ENCODE peak calls at places on chromosomes 16 and 17, in seven cellular contexts. One of them, this sample, is unnamed.

GRCh38 chr17:39679521-39680192 is 8.2 kb downstream of the PGAP3 start:
- DNase-seq in neuronal stem cell: no peak
- DNase-seq in H1: no peak
- DNase-seq in mesenchymal stem cell: no peak
- DNase-seq in H9: no peak
- DNase-seq in mesendoderm: no peak
- DNase-seq in IMR-90: no peak
- DNase-seq in this sample: no peak

GRCh38 chr17:76276461-76277299 is 11.5 kb downstream of the UBALD2 start:
- DNase-seq in H9: no peak
- DNase-seq in mesendoderm: peak
- DNase-seq in IMR-90: peak
- DNase-seq in mesenchymal stem cell: peak
- DNase-seq in neuronal stem cell: no peak
- DNase-seq in H1: no peak
- DNase-seq in this sample: peak

GRCh38 chr17:2842464-2842863 is 46.2 kb downstream of the RAP1GAP2 start:
- DNase-seq in neuronal stem cell: no peak
- DNase-seq in IMR-90: no peak
- DNase-seq in H1: no peak
- DNase-seq in mesendoderm: no peak
- DNase-seq in mesenchymal stem cell: no peak
- DNase-seq in H9: no peak
- DNase-seq in this sample: no peak

GRCh38 chr16:29891525-29892457 is 7.6 kb downstream of the SEZ6L2 start:
- DNase-seq in H1: no peak
- DNase-seq in neuronal stem cell: no peak
- DNase-seq in H9: no peak
- DNase-seq in mesendoderm: no peak
- DNase-seq in IMR-90: no peak
- DNase-seq in mesenchymal stem cell: no peak
- DNase-seq in this sample: no peak

GRCh38 chr16:5235119-5235518 is 137.5 kb upstream of the EEF2KMT start:
- DNase-seq in IMR-90: no peak
- DNase-seq in H1: no peak
- DNase-seq in H9: no peak
- DNase-seq in mesenchymal stem cell: no peak
- DNase-seq in neuronal stem cell: no peak
- DNase-seq in mesendoderm: no peak
- DNase-seq in this sample: no peak

GRCh38 chr16:21727344-21727743 is 63.6 kb downstream of the OTOA start:
- DNase-seq in H9: no peak
- DNase-seq in mesenchymal stem cell: no peak
- DNase-seq in mesendoderm: no peak
- DNase-seq in neuronal stem cell: no peak
- DNase-seq in IMR-90: no peak
- DNase-seq in H1: no peak
- DNase-seq in this sample: no peak

GRCh38 chr16:1102921-1103648 is 7.0 kb upstream of the C1QTNF8 start:
- DNase-seq in H9: peak
- DNase-seq in IMR-90: no peak
- DNase-seq in H1: no peak
- DNase-seq in neuronal stem cell: peak
- DNase-seq in mesendoderm: peak
- DNase-seq in mesenchymal stem cell: peak
- DNase-seq in this sample: peak

GRCh38 chr16:50133214-50133613 is 19.9 kb upstream of the TENT4B start:
- DNase-seq in H9: no peak
- DNase-seq in mesenchymal stem cell: no peak
- DNase-seq in mesendoderm: no peak
- DNase-seq in IMR-90: no peak
- DNase-seq in H1: no peak
- DNase-seq in neuronal stem cell: no peak
- DNase-seq in this sample: no peak

GRCh38 chr16:57094911-57095310 is 2.5 kb downstream of the CPNE2 start:
- DNase-seq in H9: no peak
- DNase-seq in IMR-90: no peak
- DNase-seq in neuronal stem cell: no peak
- DNase-seq in mesendoderm: no peak
- DNase-seq in H1: no peak
- DNase-seq in mesenchymal stem cell: no peak
- DNase-seq in this sample: no peak

GRCh38 chr16:48611329-48612137 is 1.6 kb upstream of the N4BP1 start:
- DNase-seq in H1: no peak
- DNase-seq in H9: peak
- DNase-seq in mesendoderm: peak
- DNase-seq in neuronal stem cell: no peak
- DNase-seq in mesenchymal stem cell: no peak
- DNase-seq in IMR-90: no peak
- DNase-seq in this sample: peak

GRCh38 chr17:10875984-10876555 is 38.2 kb upstream of the PIRT start:
- DNase-seq in H1: no peak
- DNase-seq in mesendoderm: peak
- DNase-seq in neuronal stem cell: peak
- DNase-seq in H9: peak
- DNase-seq in IMR-90: peak
- DNase-seq in mesenchymal stem cell: peak
- DNase-seq in this sample: peak

GRCh38 chr16:87115646-87116045 is 201.5 kb downstream of the C16orf95 start:
- DNase-seq in H9: no peak
- DNase-seq in IMR-90: no peak
- DNase-seq in H1: no peak
- DNase-seq in neuronal stem cell: no peak
- DNase-seq in mesenchymal stem cell: no peak
- DNase-seq in mesendoderm: no peak
- DNase-seq in this sample: no peak

GRCh38 chr16:71811261-71811803 is 2.7 kb upstream of the AP1G1 start:
- DNase-seq in neuronal stem cell: no peak
- DNase-seq in H9: no peak
- DNase-seq in mesenchymal stem cell: peak
- DNase-seq in IMR-90: peak
- DNase-seq in mesendoderm: no peak
- DNase-seq in H1: no peak
- DNase-seq in this sample: no peak

DNA sequence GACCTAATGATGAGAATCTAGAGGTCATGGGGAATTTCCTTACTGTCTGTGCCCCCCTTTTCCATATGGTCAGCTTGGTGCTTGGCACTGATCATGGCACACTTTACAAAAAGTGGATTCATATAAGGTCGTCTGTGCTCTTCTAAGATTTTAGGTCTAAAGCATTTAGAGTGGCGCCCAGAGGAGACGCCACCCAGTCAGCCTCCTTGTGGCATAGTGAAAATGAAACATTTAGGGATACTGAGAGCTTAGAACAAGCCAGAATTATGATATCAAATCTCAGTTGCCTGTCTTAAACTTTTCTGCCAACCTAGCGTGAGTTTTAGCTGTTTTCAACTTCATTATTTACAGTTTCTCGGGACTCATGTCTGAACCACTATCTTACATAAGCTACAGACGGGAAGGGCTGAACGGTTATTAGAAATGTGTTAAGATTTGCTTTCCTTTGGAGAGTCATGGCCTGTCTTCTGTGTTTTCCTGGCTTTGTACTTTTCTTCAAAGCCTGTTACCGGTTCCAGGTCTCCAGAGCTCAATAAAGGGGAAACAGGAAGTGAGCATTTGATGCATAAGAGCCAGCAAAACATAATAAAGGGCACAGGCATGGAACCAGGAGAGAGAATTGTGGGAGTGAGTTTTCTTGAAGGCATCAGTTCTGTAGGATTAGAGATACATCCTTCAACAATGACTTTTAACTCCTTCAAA is 13.7 kb downstream of the ZNRF1 start:
- DNase-seq in mesendoderm: no peak
- DNase-seq in H1: no peak
- DNase-seq in IMR-90: no peak
- DNase-seq in mesenchymal stem cell: no peak
- DNase-seq in H9: no peak
- DNase-seq in neuronal stem cell: no peak
- DNase-seq in this sample: no peak
- H2AK5ac ChIP-seq in mesendoderm: no peak
- H2AK5ac ChIP-seq in H1: no peak
- H2AK5ac ChIP-seq in IMR-90: peak
- H2AK5ac ChIP-seq in mesenchymal stem cell: peak
- H2AK5ac ChIP-seq in H9: no peak
- H2AK5ac ChIP-seq in neuronal stem cell: no peak
- H2AK5ac ChIP-seq in this sample: no peak

DNA sequence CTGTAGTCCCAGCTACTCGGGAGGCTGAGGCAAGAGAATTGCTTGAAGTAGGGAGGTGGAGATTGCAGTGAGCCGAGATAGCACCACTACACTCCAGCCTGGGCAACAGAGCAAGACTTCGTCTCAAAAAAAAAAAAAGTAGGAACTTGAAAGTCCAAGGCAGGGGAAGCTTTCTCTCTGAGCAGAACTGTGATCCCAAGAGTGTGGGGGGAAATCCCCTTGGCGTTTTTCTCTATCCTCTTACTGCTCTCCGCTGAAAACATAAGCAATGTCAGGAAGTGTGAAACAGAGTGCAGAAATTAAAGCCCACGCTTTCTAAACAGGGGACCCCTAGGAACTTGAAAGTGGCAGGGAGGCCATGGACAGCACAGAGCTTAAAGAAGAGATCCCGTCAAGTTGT is 9.8 kb upstream of the CMTM3 start:
- DNase-seq in mesendoderm: no peak
- DNase-seq in mesenchymal stem cell: no peak
- DNase-seq in neuronal stem cell: no peak
- DNase-seq in H9: no peak
- DNase-seq in IMR-90: no peak
- DNase-seq in H1: no peak
- DNase-seq in this sample: no peak
- H3K4ac ChIP-seq in mesendoderm: no peak
- H3K4ac ChIP-seq in mesenchymal stem cell: no peak
- H3K4ac ChIP-seq in neuronal stem cell: no peak
- H3K4ac ChIP-seq in H9: no peak
- H3K4ac ChIP-seq in IMR-90: no peak
- H3K4ac ChIP-seq in H1: no peak
- H3K4ac ChIP-seq in this sample: no peak

DNA sequence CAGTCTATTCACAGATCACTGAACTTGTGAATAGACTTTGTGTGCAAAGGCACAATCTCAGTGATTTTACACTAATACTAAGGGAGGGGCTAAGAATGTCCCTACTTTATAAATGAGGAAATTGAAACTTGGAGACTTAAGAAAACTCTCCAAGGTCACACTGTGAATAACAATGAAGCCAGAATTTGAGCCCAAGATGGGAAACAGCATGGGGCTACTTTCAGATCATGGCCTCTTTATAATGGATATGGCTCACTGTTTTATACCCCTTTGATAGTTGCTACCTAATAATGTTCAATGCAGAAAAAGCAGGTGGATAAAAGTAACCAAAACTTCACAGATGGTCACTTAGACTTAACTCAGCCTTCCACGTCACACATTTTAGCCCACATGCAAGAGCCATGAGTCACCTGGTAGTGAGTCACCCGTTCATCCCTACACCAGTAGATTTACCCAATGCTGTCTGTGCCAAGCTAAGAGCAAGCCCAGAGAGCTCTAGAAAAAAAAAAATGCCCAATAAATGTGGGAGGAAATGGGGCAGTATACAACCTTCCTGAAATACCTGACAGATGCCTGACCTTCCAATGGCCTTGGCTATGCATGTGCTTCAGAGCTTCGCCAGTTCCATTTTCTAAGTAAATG is 219.8 kb downstream of the TMEM114 start:
- DNase-seq in H1: peak
- DNase-seq in mesendoderm: peak
- DNase-seq in IMR-90: peak
- DNase-seq in mesenchymal stem cell: no peak
- DNase-seq in H9: peak
- DNase-seq in neuronal stem cell: no peak
- DNase-seq in this sample: peak
- H3K4me2 ChIP-seq in H1: no peak
- H3K4me2 ChIP-seq in mesendoderm: no peak
- H3K4me2 ChIP-seq in IMR-90: no peak
- H3K4me2 ChIP-seq in mesenchymal stem cell: no peak
- H3K4me2 ChIP-seq in H9: peak
- H3K4me2 ChIP-seq in neuronal stem cell: no peak
- H3K4me2 ChIP-seq in this sample: no peak

GRCh38 chr17:79542718-79543117 is 68.1 kb downstream of the RBFOX3 start:
- DNase-seq in mesendoderm: no peak
- DNase-seq in neuronal stem cell: no peak
- DNase-seq in H9: no peak
- DNase-seq in IMR-90: no peak
- DNase-seq in H1: no peak
- DNase-seq in mesenchymal stem cell: no peak
- DNase-seq in this sample: no peak

GRCh38 chr17:79541038-79541437 is 69.8 kb downstream of the RBFOX3 start:
- DNase-seq in mesendoderm: no peak
- DNase-seq in mesenchymal stem cell: no peak
- DNase-seq in H1: no peak
- DNase-seq in neuronal stem cell: no peak
- DNase-seq in IMR-90: no peak
- DNase-seq in H9: no peak
- DNase-seq in this sample: no peak

GRCh38 chr17:79541451-79541850 is 69.4 kb downstream of the RBFOX3 start:
- DNase-seq in mesendoderm: no peak
- DNase-seq in H1: no peak
- DNase-seq in IMR-90: no peak
- DNase-seq in mesenchymal stem cell: no peak
- DNase-seq in neuronal stem cell: no peak
- DNase-seq in H9: no peak
- DNase-seq in this sample: no peak

GRCh38 chr17:79538291-79538690 is 72.6 kb downstream of the RBFOX3 start:
- DNase-seq in mesenchymal stem cell: no peak
- DNase-seq in H9: no peak
- DNase-seq in mesendoderm: no peak
- DNase-seq in IMR-90: no peak
- DNase-seq in neuronal stem cell: no peak
- DNase-seq in H1: no peak
- DNase-seq in this sample: no peak

GRCh38 chr17:79540306-79540705 is 70.5 kb downstream of the RBFOX3 start:
- DNase-seq in H9: no peak
- DNase-seq in H1: no peak
- DNase-seq in mesenchymal stem cell: no peak
- DNase-seq in neuronal stem cell: no peak
- DNase-seq in IMR-90: no peak
- DNase-seq in mesendoderm: no peak
- DNase-seq in this sample: no peak
- H2AK5ac ChIP-seq in H9: no peak
- H2AK5ac ChIP-seq in H1: no peak
- H2AK5ac ChIP-seq in mesenchymal stem cell: no peak
- H2AK5ac ChIP-seq in neuronal stem cell: peak
- H2AK5ac ChIP-seq in IMR-90: no peak
- H2AK5ac ChIP-seq in mesendoderm: no peak
- H2AK5ac ChIP-seq in this sample: no peak

GRCh38 chr17:60627113-60627512 is 27.1 kb downstream of the PPM1D start:
- DNase-seq in IMR-90: no peak
- DNase-seq in mesendoderm: no peak
- DNase-seq in mesenchymal stem cell: no peak
- DNase-seq in neuronal stem cell: no peak
- DNase-seq in H9: no peak
- DNase-seq in H1: no peak
- DNase-seq in this sample: no peak
- H3K4ac ChIP-seq in IMR-90: no peak
- H3K4ac ChIP-seq in mesendoderm: no peak
- H3K4ac ChIP-seq in mesenchymal stem cell: no peak
- H3K4ac ChIP-seq in neuronal stem cell: no peak
- H3K4ac ChIP-seq in H9: no peak
- H3K4ac ChIP-seq in H1: no peak
- H3K4ac ChIP-seq in this sample: no peak

This sample was measured in trophoblast cell.